ENCODE peak calls at places on chromosomes 5 and 9, in six cellular contexts. U is activated CD4-positive, alpha-beta T cell treated with anti-CD3 and anti-CD28 coated beads, Interleukin-2, amount 50 U/mL, for 48 hours; P is ovary; R is BE2C; F is GM23338; N is NB4. Z is an unnamed sample.

GRCh38 chr5:113119271-113119924 is 142.8 kb downstream of the DCP2 start:
- DNase-seq in R (peak; percentile 44), U (no peak), N (no peak), F (no peak), P (peak; percentile 67), Z (peak; percentile 37)

GRCh38 chr5:66864240-66864884 is 268.2 kb downstream of the MAST4 start:
- DNase-seq in P (no peak), N (peak; percentile 46), F (peak; percentile 59), R (peak; percentile 40), U (peak; percentile 5), Z (no peak)

GRCh38 chr9:93098236-93098946 is 2.4 kb downstream of the CARD19 start:
- DNase-seq in P (peak; percentile 91), U (peak; percentile 69), F (no peak), R (peak; percentile 82), N (peak; percentile 98), Z (peak; percentile 97)

GRCh38 chr5:179805529-179806249 is 977 bp downstream of the MGAT4B start:
- DNase-seq in F (peak; percentile 65), R (no peak), N (peak; percentile 81), P (peak; percentile 47), U (peak; percentile 40), Z (no peak)

GRCh38 chr9:137359850-137360249 is 57.8 kb upstream of the NRARP start:
- DNase-seq in F (no peak), R (no peak), N (no peak), P (no peak), U (no peak), Z (no peak)

GRCh38 chr9:36725777-36726356 is 153.2 kb downstream of the MELK start:
- DNase-seq in R (no peak), U (no peak), N (no peak), F (peak; percentile 68), P (no peak), Z (no peak)

GRCh38 chr9:109031241-109031640 is 17.9 kb upstream of the CTNNAL1 start:
- DNase-seq in F (no peak), N (peak; percentile 7), R (no peak), U (no peak), P (no peak), Z (no peak)

GRCh38 chr9:133890583-133890982 is 101.5 kb downstream of the VAV2 start:
- DNase-seq in R (no peak), N (no peak), F (no peak), P (no peak), U (no peak), Z (no peak)

GRCh38 chr9:113622600-113623400 is 159.3 kb downstream of the RGS3 start:
- DNase-seq in R (peak; percentile 69), F (peak; percentile 85), U (peak; percentile 76), N (peak; percentile 48), P (no peak), Z (no peak)

GRCh38 chr9:132404228-132404881 is 2.3 kb downstream of the TTF1 start:
- DNase-seq in U (peak; percentile 22), R (no peak), F (no peak), N (peak; percentile 40), P (no peak), Z (no peak)

GRCh38 chr9:87740198-87740597 is 14.3 kb downstream of the CTSL start:
- DNase-seq in F (no peak), R (no peak), P (no peak), U (no peak), N (no peak), Z (no peak)

GRCh38 chr5:143395638-143396352 is 7.7 kb downstream of the NR3C1 start:
- DNase-seq in F (no peak), P (no peak), N (no peak), R (no peak), U (no peak), Z (no peak)

GRCh38 chr9:130073373-130073772 is 19.7 kb downstream of the GPR107 start:
- DNase-seq in F (no peak), R (no peak), P (no peak), U (no peak), N (no peak), Z (no peak)

Z was measured in tibial artery.